ENCODE peak calls at places on chromosome 4, in six cellular contexts. M, K, H, B, O and L are unnamed samples.

GRCh38 chr4:15479089-15479912 is 9.6 kb downstream of the CC2D2A start:
- DNase-seq in B (peak), K (peak), H (peak), M (no peak), O (peak), L (peak)

GRCh38 chr4:153265311-153266047 is 61.2 kb downstream of the TRIM2 start:
- DNase-seq in O (no peak), B (no peak), H (no peak), K (no peak), M (no peak), L (no peak)

GRCh38 chr4:81600511-81601269 is 129.0 kb upstream of the RASGEF1B start:
- DNase-seq in K (no peak), M (peak), H (no peak), B (no peak), O (no peak), L (no peak)

GRCh38 chr4:41331224-41331623 is 74.5 kb downstream of the UCHL1 start:
- DNase-seq in B (no peak), K (no peak), O (no peak), M (no peak), H (no peak), L (no peak)

GRCh38 chr4:156695163-156695562 is 276.4 kb downstream of the PDGFC start:
- DNase-seq in H (no peak), K (no peak), O (no peak), M (no peak), B (no peak), L (no peak)

GRCh38 chr4:646460-646859 is 21.1 kb downstream of the PDE6B start:
- DNase-seq in H (no peak), K (no peak), O (no peak), M (no peak), B (no peak), L (no peak)

GRCh38 chr4:130110760-130111159 is 1014.8 kb downstream of the C4orf33 start:
- DNase-seq in M (no peak), O (no peak), H (no peak), K (no peak), B (no peak), L (no peak)

GRCh38 chr4:166680801-166681200 is 553.5 kb downstream of the SPOCK3 start:
- DNase-seq in M (no peak), H (no peak), B (no peak), K (no peak), O (no peak), L (no peak)

GRCh38 chr4:42280327-42281095 is 116.8 kb upstream of the SHISA3 start:
- DNase-seq in M (no peak), O (peak), B (no peak), K (peak), H (peak), L (peak)

GRCh38 chr4:182758288-182758687 is 158.9 kb downstream of the DCTD start:
- DNase-seq in H (no peak), K (no peak), B (no peak), O (no peak), M (no peak), L (no peak)

GRCh38 chr4:1763550-1764080 is 29.5 kb upstream of the FGFR3 start:
- DNase-seq in K (no peak), O (peak), B (no peak), H (peak), M (no peak), L (peak)

GRCh38 chr4:118918388-118918787 is 29.7 kb downstream of the SYNPO2 start:
- DNase-seq in K (peak), H (peak), M (no peak), O (peak), B (no peak), L (peak)

GRCh38 chr4:160370046-160370445 is 1267.2 kb downstream of the RAPGEF2 start:
- DNase-seq in H (no peak), B (no peak), K (peak), O (no peak), M (no peak), L (no peak)

GRCh38 chr4:102736636-102737549 is 23.9 kb downstream of the MANBA start:
- DNase-seq in K (peak), H (no peak), O (no peak), M (no peak), B (no peak), L (peak)

GRCh38 chr4:174714393-174715211 is 114.4 kb downstream of the GLRA3 start:
- DNase-seq in B (no peak), H (peak), M (no peak), O (peak), K (peak), L (peak)

GRCh38 chr4:20337261-20337664 is 85.6 kb downstream of the SLIT2 start:
- DNase-seq in H (no peak), K (no peak), M (no peak), B (no peak), O (no peak), L (no peak)

GRCh38 chr4:76689079-76689817 is 208.7 kb downstream of the SOWAHB start:
- DNase-seq in H (peak), K (peak), B (peak), M (peak), O (peak), L (peak)

GRCh38 chr4:15239866-15240265 is 188.0 kb upstream of the C1QTNF7 start:
- DNase-seq in M (no peak), B (no peak), K (no peak), H (peak), O (peak), L (no peak)

GRCh38 chr4:156053174-156053573 is 99.5 kb upstream of the CTSO start:
- DNase-seq in H (no peak), K (peak), M (no peak), O (no peak), B (no peak), L (no peak)

GRCh38 chr4:140243345-140243753 is 89.4 kb upstream of the MAML3 start:
- DNase-seq in O (no peak), H (no peak), M (no peak), K (no peak), B (peak), L (no peak)

GRCh38 chr4:83107636-83108035 is 6.9 kb downstream of the PLAC8 start:
- DNase-seq in B (no peak), H (no peak), M (no peak), K (no peak), O (no peak), L (no peak)

GRCh38 chr4:144645621-144646522 is at the start of gene HHIP:
- DNase-seq in K (no peak), O (peak), M (peak), B (peak), H (peak), L (peak)
- H3K4me3 ChIP-seq in K (peak), O (peak), M (peak), B (peak), H (peak), L (peak)

GRCh38 chr4:17511950-17512795 is at the start of gene QDPR:
- DNase-seq in O (peak), H (peak), B (peak), M (peak), K (peak), L (peak)
- TF ChIP-seq CTCF in O (peak), H (no peak), B (peak), M (peak), K (peak), L (peak)

GRCh38 chr4:73244941-73245601 is 13.5 kb downstream of the ANKRD17 start:
- DNase-seq in O (no peak), B (no peak), H (no peak), K (no peak), M (no peak), L (no peak)
- H3K4me3 ChIP-seq in O (no peak), B (no peak), H (no peak), K (no peak), M (no peak), L (no peak)

GRCh38 chr4:6576512-6576911 is 1.5 kb downstream of the MAN2B2 start:
- DNase-seq in B (no peak), K (no peak), H (no peak), M (no peak), O (no peak), L (no peak)

GRCh38 chr4:6574747-6575502 is at the start of gene MAN2B2:
- DNase-seq in O (peak), M (peak), K (peak), B (peak), H (peak), L (peak)

GRCh38 chr4:6573551-6573950 is 1.4 kb upstream of the MAN2B2 start:
- DNase-seq in M (no peak), B (no peak), K (no peak), O (no peak), H (no peak), L (no peak)

GRCh38 chr4:6575503-6576240 is 683 bp downstream of the MAN2B2 start:
- DNase-seq in B (no peak), O (no peak), H (no peak), M (no peak), K (no peak), L (no peak)

GRCh38 chr4:6573986-6574746 is 823 bp upstream of the MAN2B2 start:
- DNase-seq in B (no peak), K (no peak), O (no peak), H (no peak), M (no peak), L (no peak)
- TF ChIP-seq CTCF in B (no peak), K (no peak), O (no peak), H (no peak), M (no peak), L (no peak)

DNA sequence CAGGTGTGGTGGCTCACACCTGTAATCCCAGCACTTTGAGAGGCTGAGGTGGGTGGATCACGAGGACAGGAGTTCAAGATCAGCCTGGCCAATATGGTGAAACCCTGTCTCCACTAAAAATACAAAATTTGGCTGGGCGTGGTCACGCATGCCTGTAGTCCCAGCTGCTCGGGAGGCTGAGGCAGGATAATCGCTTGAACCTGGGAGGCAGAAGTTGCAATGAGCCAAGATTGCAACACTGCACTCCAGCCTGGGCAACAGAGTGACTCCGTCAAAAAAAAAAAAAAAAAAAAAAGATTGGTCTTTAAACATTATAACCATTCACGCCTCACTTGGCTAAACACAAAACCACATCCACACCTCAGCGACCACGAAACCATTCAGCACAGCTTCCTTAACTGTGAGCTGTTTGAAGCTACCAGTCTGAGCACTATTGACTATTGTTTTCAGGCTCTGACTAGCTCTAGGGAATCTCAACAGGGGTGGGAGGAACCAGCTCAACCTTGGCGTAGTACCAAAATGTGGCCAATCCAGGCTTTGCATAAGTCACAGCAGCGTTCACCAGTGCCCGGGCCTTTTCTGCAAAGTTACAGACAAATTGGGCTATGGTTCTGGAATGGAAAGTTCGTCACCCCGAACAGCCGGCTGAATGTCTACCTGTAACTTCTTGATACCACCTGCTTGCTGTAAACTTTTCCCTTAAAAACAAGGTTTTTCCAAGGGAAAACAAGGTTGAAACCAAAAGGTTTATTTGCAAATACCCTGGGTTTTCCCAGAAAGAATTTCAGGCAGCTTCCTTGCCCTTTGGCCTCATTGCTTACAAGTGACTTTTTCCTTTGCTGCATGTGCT is 73.6 kb upstream of the DHX15 start:
- DNase-seq in H (peak), B (peak), O (peak), K (peak), M (peak), L (peak)
- H3K4me3 ChIP-seq in H (no peak), B (no peak), O (no peak), K (no peak), M (no peak), L (no peak)

DNA sequence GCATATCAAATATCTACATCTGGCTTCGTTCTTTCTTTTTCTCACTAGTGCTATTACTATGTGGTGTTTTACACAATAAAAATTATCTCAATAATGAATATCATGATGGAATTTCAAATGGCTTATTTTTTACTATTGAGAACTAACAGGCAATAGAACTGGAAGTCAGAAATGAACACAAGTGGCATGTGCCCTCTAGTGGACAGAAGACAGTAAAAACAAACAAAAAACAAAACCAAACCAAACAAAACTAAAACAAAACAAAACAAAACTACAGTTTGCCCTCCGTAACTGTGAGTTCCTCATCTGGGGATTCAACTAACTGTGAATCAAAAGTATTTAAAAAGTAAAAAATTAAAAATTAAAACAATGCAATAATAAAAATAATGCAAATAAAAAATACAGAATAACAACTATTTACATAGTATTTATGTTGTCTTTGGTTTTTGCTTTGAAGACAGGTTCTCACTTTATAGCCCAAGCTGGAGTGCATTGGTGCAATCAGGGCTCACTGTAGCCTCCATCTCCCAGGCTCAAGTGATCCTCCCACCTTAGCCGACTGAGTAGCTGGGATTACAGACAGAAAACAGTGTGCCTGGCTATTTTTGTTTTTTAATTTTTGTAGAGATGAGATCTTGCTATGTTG is 195.6 kb upstream of the TACR3 start:
- DNase-seq in M (no peak), K (peak), B (peak), H (peak), O (peak), L (peak)
- TF ChIP-seq CTCF in M (peak), K (peak), B (peak), H (peak), O (peak), L (peak)

GRCh38 chr4:7812191-7812860 is 127.3 kb downstream of the AFAP1 start:
- DNase-seq in M (no peak), H (no peak), B (no peak), K (no peak), O (peak), L (peak)
- H3K4me3 ChIP-seq in M (no peak), H (no peak), B (no peak), K (no peak), O (no peak), L (no peak)

GRCh38 chr4:39808231-39808749 is 110.4 kb downstream of the UBE2K start:
- DNase-seq in H (no peak), O (no peak), M (no peak), K (no peak), B (no peak), L (no peak)
- TF ChIP-seq CTCF in H (no peak), O (no peak), M (no peak), K (no peak), B (no peak), L (no peak)

GRCh38 chr4:109046549-109047171 is 255.8 kb downstream of the COL25A1 start:
- DNase-seq in K (no peak), M (no peak), H (peak), B (no peak), O (peak), L (peak)
- H3K4me3 ChIP-seq in K (no peak), M (peak), H (peak), B (no peak), O (peak), L (peak)

DNA sequence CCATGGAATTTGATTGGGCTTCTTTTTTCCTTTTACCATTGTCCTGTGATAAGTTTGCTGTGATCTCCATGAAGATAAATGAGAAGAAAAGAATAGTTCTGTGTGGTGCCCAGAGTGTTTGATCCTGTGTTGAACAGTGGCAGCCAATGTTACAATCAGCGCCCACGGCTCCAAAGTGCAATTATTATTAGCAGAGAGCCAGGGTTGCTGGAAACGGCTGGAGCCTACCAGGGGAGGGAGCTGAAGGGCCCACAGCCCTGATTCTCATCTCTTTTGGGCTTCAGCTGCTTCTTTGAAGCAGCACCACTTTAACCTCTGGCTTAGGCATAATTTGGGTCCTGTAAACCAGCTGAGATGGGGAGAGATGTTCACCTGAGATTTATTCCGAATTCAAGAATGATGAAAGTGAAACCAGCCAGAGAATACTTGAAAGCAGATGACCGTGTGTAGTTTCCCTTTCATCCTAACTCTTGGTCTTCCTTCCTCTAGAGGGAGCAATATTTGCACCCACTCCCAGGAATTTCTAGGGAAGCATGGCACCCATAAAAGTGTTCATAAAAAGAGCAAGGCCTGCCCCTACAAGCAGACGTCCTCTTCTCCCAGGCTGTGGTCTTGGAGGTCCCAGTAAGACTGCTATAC is 298.3 kb downstream of the EVC2 start:
- DNase-seq in B (no peak), M (no peak), O (no peak), K (no peak), H (no peak), L (no peak)
- TF ChIP-seq CTCF in B (peak), M (no peak), O (no peak), K (no peak), H (no peak), L (no peak)